ENCODE peak calls at places on chromosomes 13 and 19, in six cellular contexts. R is tibial artery, P is breast epithelium, A is upper lobe of right lung, I is PC-9, U is fibroblast of the aortic adventitia. T is an unnamed sample.

GRCh38 chr19:33551676-33552075 is 30.1 kb upstream of the PEPD start:
- DNase-seq in R (no peak), A (no peak), U (no peak), I (no peak), P (no peak), T (no peak)

GRCh38 chr13:90792335-90792734 is 555.2 kb upstream of the MIR17HG start:
- DNase-seq in U (no peak), P (no peak), A (no peak), I (no peak), R (no peak), T (no peak)

GRCh38 chr19:19405919-19406877 is 723 bp downstream of the GATAD2A start:
- DNase-seq in I (peak), P (no peak), R (no peak), A (peak), U (peak), T (peak)

GRCh38 chr13:98488736-98489135 is 88.2 kb downstream of the STK24 start:
- DNase-seq in P (no peak), R (no peak), A (no peak), I (no peak), U (no peak), T (no peak)

GRCh38 chr19:17086129-17086528 is 10.6 kb downstream of the MYO9B start:
- DNase-seq in U (no peak), R (no peak), I (no peak), P (no peak), A (no peak), T (no peak)

GRCh38 chr13:75850915-75851314 is 214.8 kb downstream of the LMO7 start:
- DNase-seq in I (no peak), R (no peak), U (no peak), P (no peak), A (no peak), T (no peak)

GRCh38 chr13:40969169-40969901 is 49.8 kb downstream of the ELF1 start:
- DNase-seq in I (no peak), R (no peak), A (no peak), P (no peak), U (no peak), T (no peak)

GRCh38 chr13:98875146-98875729 is 102.6 kb downstream of the DOCK9 start:
- DNase-seq in R (no peak), A (no peak), P (no peak), I (no peak), U (no peak), T (no peak)

GRCh38 chr13:92221916-92222315 is 823.5 kb downstream of the GPC5 start:
- DNase-seq in A (no peak), P (no peak), R (no peak), U (no peak), I (no peak), T (peak)

GRCh38 chr13:99323488-99323887 is 16.3 kb upstream of the GPR183 start:
- DNase-seq in A (no peak), R (no peak), P (no peak), I (no peak), U (no peak), T (no peak)

GRCh38 chr13:106709509-106709908 is 141.6 kb upstream of the ARGLU1 start:
- DNase-seq in R (no peak), A (no peak), U (no peak), I (no peak), P (no peak), T (peak)

GRCh38 chr19:52613299-52613906 is 24.8 kb downstream of the ZNF83 start:
- DNase-seq in U (no peak), I (no peak), R (no peak), P (no peak), A (no peak), T (no peak)

GRCh38 chr13:114120486-114121430 is 11.7 kb downstream of the RASA3 start:
- DNase-seq in I (no peak), P (no peak), U (no peak), R (no peak), A (no peak), T (no peak)

GRCh38 chr13:112606125-112607001 is 18.4 kb upstream of the TUBGCP3 start:
- DNase-seq in R (peak), A (peak), I (peak), P (peak), U (peak), T (peak)

GRCh38 chr19:47507031-47507430 is 7.8 kb downstream of the NAPA start:
- DNase-seq in A (no peak), P (peak), I (no peak), R (no peak), U (no peak), T (no peak)

GRCh38 chr19:18291590-18292459 is 10.4 kb upstream of the JUND start:
- DNase-seq in U (peak), I (peak), A (peak), P (peak), R (peak), T (peak)

GRCh38 chr19:38224014-38224862 is at the start of gene DPF1:
- DNase-seq in A (no peak), I (peak), R (no peak), U (peak), P (no peak), T (peak)

GRCh38 chr13:27270594-27271520 is at the start of gene RASL11A:
- DNase-seq in U (peak), R (peak), P (peak), I (peak), A (peak), T (peak)

GRCh38 chr19:34428549-34429285 is 536 bp downstream of the UBA2 start:
- DNase-seq in I (peak), P (no peak), R (peak), U (peak), A (no peak), T (peak)

GRCh38 chr13:20351279-20352022 is 119.3 kb upstream of the GJB6 start:
- DNase-seq in A (no peak), I (no peak), U (peak), P (no peak), R (no peak), T (peak)

GRCh38 chr13:113534236-113534860 is 43.8 kb upstream of the DCUN1D2 start:
- DNase-seq in I (no peak), R (no peak), U (no peak), P (peak), A (peak), T (no peak)

GRCh38 chr13:112067871-112068305 is 939 bp downstream of the SOX1 start:
- DNase-seq in U (no peak), A (no peak), I (no peak), R (no peak), P (no peak), T (no peak)

GRCh38 chr19:35061583-35062373 is 20.3 kb downstream of the HPN start:
- DNase-seq in P (no peak), U (no peak), R (no peak), I (no peak), A (no peak), T (no peak)

GRCh38 chr13:42820450-42820849 is 39.1 kb downstream of the FAM216B start:
- DNase-seq in I (no peak), A (no peak), R (no peak), P (no peak), U (peak), T (no peak)

GRCh38 chr13:99042851-99043250 is 65.0 kb upstream of the DOCK9 start:
- DNase-seq in R (no peak), P (no peak), U (no peak), A (no peak), I (no peak), T (no peak)

GRCh38 chr19:18203408-18203862 is 407 bp downstream of the RAB3A start:
- DNase-seq in U (no peak), P (no peak), I (no peak), R (peak), A (peak), T (no peak)

GRCh38 chr19:51019544-51019925 is at the start of gene KLK10:
- DNase-seq in P (no peak), U (no peak), A (no peak), R (no peak), I (no peak), T (no peak)

GRCh38 chr13:48233886-48234488 is 981 bp downstream of the ITM2B start:
- DNase-seq in P (no peak), I (peak), R (no peak), A (no peak), U (peak), T (peak)

GRCh38 chr19:2042485-2043268 is 8.4 kb downstream of the MKNK2 start:
- DNase-seq in I (no peak), A (peak), U (no peak), R (no peak), P (no peak), T (no peak)

GRCh38 chr13:95801825-95802224 is 124.9 kb downstream of the DNAJC3 start:
- DNase-seq in A (no peak), I (no peak), U (no peak), R (no peak), P (no peak), T (no peak)

GRCh38 chr13:99991013-99991805 is 9.6 kb downstream of the ZIC2 start:
- DNase-seq in A (no peak), U (no peak), I (no peak), P (no peak), R (no peak), T (peak)

GRCh38 chr19:41911889-41912731 is 16.1 kb downstream of the ERFL start:
- DNase-seq in A (no peak), U (no peak), R (no peak), P (no peak), I (no peak), T (no peak)

GRCh38 chr19:3653865-3654513 is 27.4 kb upstream of the CACTIN start:
- DNase-seq in I (no peak), P (no peak), U (no peak), R (no peak), A (no peak), T (no peak)

GRCh38 chr19:44986389-44986788 is 14.9 kb upstream of the RELB start:
- DNase-seq in R (no peak), A (no peak), P (no peak), U (no peak), I (no peak), T (no peak)

GRCh38 chr13:23960566-23961156 is 63.4 kb upstream of the C1QTNF9B start:
- DNase-seq in A (no peak), U (peak), R (no peak), P (no peak), I (peak), T (peak)

GRCh38 chr13:102325321-102325720 is 76.5 kb downstream of the FGF14 start:
- DNase-seq in P (no peak), R (no peak), A (no peak), U (no peak), I (no peak), T (no peak)

GRCh38 chr13:32323912-32324311 is 8.6 kb downstream of the BRCA2 start:
- DNase-seq in A (no peak), P (no peak), I (no peak), R (no peak), U (peak), T (peak)

GRCh38 chr13:109361562-109361961 is 424.8 kb downstream of the IRS2 start:
- DNase-seq in A (no peak), P (no peak), R (no peak), I (no peak), U (no peak), T (no peak)

GRCh38 chr19:29672933-29673336 is 7.7 kb downstream of the PLEKHF1 start:
- DNase-seq in U (no peak), R (no peak), A (peak), I (no peak), P (peak), T (no peak)

GRCh38 chr19:29670255-29670654 is 5.0 kb downstream of the PLEKHF1 start:
- DNase-seq in U (no peak), I (no peak), A (no peak), P (peak), R (no peak), T (no peak)

GRCh38 chr19:29672319-29672932 is 7.2 kb downstream of the PLEKHF1 start:
- DNase-seq in R (no peak), I (no peak), A (peak), P (peak), U (no peak), T (no peak)

GRCh38 chr19:29673451-29674371 is 8.4 kb downstream of the PLEKHF1 start:
- DNase-seq in P (peak), R (no peak), U (no peak), A (peak), I (no peak), T (no peak)

GRCh38 chr19:29671393-29672076 is 6.3 kb downstream of the PLEKHF1 start:
- DNase-seq in R (peak), A (peak), P (peak), U (peak), I (peak), T (peak)
- TF ChIP-seq CTCF in R (no peak), A (peak), P (peak), U (peak), I (peak), T (peak)

GRCh38 chr19:48507911-48508439 is 3.7 kb downstream of the LMTK3 start:
- DNase-seq in P (no peak), I (no peak), R (no peak), A (no peak), U (no peak), T (no peak)
- H3K4me3 ChIP-seq in P (no peak), I (no peak), R (no peak), A (no peak), U (no peak), T (no peak)

DNA sequence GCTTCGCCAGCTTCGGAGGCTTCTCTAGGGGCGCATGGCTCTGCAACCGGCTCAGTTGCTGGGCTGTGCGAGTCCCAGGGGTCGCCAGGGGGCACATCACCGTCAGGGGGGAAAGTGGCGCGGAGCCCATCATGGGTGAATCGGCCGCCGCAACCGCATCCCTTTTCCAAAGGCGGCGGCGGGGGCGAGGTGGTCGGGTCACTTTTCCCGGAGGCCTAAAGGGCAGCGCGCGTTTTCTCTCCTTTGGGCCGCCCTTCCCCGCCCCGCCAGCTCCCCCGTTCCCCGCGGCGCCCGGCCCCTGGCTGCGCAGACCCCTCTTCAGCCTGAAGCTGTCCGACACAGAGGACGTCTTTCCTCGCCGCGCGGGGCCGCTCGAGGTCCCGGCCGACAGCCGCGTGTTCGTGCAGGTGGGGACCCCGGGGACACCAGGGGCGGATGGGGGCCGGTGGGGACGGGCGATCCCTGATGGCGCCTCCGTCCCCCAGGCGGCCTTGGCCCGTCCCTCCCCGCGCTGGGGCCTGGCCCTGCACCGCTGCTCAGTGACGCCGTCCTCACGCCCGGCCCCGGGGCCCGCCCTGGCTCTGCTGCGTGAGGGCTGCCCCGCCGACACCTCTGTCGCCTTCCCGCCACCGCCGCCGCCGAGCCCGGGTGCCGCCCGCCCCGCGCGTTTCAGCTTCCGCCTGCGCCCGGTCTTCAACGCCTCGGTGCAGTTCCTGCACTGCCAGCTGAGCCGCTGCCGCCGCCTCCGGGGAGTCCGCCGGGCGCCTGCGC is 1.7 kb downstream of the TGFBR3L start:
- DNase-seq in U (no peak), I (no peak), A (peak), P (no peak), R (no peak), T (no peak)
- TF ChIP-seq CTCF in U (no peak), I (no peak), A (no peak), P (no peak), R (no peak), T (no peak)

GRCh38 chr19:13035820-13036365 is 40.6 kb downstream of the NFIX start:
- DNase-seq in I (no peak), P (no peak), A (peak), U (no peak), R (no peak), T (no peak)

GRCh38 chr19:13038306-13039210 is 43.3 kb downstream of the NFIX start:
- DNase-seq in A (no peak), I (no peak), U (no peak), R (no peak), P (no peak), T (no peak)

GRCh38 chr19:13037718-13038117 is 42.4 kb downstream of the NFIX start:
- DNase-seq in U (no peak), A (no peak), I (no peak), R (no peak), P (no peak), T (no peak)

GRCh38 chr19:13036366-13036976 is 41.2 kb downstream of the NFIX start:
- DNase-seq in I (peak), A (peak), U (peak), P (peak), R (no peak), T (peak)

GRCh38 chr19:13037161-13037560 is 41.9 kb downstream of the NFIX start:
- DNase-seq in U (peak), I (peak), A (no peak), R (no peak), P (no peak), T (peak)
- H3K4me3 ChIP-seq in U (no peak), I (no peak), A (no peak), R (no peak), P (peak), T (no peak)

GRCh38 chr19:7293795-7294570 is at the start of gene INSR:
- DNase-seq in P (peak), A (peak), I (peak), U (peak), R (peak), T (peak)

GRCh38 chr19:7292352-7292949 is 1.8 kb downstream of the INSR start:
- DNase-seq in P (no peak), R (no peak), I (no peak), U (no peak), A (no peak), T (no peak)

GRCh38 chr19:7292950-7293794 is 1.0 kb downstream of the INSR start:
- DNase-seq in U (no peak), R (peak), P (peak), I (no peak), A (peak), T (no peak)

GRCh38 chr19:7295912-7296486 is 1.8 kb upstream of the INSR start:
- DNase-seq in U (no peak), A (no peak), P (no peak), R (no peak), I (no peak), T (no peak)

DNA sequence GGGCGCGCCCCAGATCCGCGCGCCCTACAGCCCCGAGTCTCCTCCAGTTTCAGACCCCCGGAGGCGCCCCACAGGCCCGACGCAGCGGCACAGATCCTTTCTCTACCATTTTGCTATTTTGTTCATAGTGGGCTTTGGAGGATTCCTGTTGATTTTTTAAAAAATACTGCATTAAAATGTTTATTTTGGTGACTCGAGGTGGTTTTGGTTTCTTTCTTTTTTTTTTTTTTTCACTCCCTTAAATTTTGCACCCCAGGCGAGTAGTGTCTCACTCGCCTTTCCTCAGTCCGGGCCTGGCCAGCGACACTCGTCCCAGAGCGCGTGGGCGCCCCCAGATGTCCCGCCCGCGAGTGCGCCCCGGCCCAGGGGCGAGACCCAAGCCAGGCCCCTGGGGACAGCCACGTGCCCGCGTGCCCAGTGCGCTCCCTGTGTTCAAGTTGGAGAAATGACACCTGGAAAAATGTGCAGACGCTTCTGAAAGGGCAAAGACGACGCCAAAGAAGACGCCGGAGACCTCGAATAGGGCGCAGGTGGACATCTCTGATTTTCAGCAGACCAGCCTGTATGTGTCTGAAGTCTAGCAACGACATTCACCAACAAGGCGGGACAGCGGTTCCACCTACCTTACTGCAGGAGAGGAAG is 478 bp upstream of the INSR start:
- DNase-seq in R (peak), U (peak), P (peak), A (peak), I (peak), T (no peak)
- TF ChIP-seq CTCF in R (peak), U (peak), P (no peak), A (peak), I (peak), T (peak)

DNA sequence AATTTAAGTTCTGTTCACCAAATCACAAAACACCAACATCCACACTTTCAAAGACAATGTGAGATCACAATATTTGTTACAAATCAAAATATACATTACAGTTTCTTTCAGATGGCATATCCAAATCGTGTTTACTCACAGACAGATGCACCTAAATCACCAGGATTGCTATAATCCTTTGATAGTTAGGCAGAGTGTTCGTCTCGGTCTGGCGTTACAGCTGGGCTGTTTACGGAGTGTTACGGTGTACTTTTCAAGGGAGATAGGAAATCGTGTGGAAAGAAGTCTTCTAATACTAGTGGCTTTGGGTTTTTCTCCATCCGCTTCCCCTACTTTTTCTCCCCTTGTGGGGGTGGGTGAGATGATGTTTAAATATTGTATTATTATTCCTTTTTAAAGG is 1.9 kb downstream of the MAB21L1 start:
- DNase-seq in I (no peak), R (no peak), P (no peak), U (peak), A (no peak), T (peak)
- H3K4me3 ChIP-seq in I (no peak), R (peak), P (peak), U (peak), A (no peak), T (peak)